ENCODE peak calls at places on chromosome X, in seven cellular contexts. S is choroid plexus epithelial cell, R is NCI-H1092 treated with DMSO at 0.1 percent for 48 hours, W is anterior cingulate cortex, A is myocyte, J is COR-L47, T is Peyer's patch. X is an unnamed sample.

GRCh38 chrX:13489451-13489850 is 80.0 kb upstream of the EGFL6 start:
- DNase-seq in S (peak; percentile 87), R (no peak), W (no peak), A (peak; percentile 52), J (no peak), T (peak; percentile 75), X (no peak)

GRCh38 chrX:149962859-149963757 is 24.8 kb upstream of the EOLA2 start:
- DNase-seq in S (peak; percentile 77), R (peak; percentile 45), W (peak; percentile 23), A (peak; percentile 65), J (peak; percentile 9), T (peak; percentile 64), X (peak; percentile 69)

GRCh38 chrX:41720125-41720780 is 3.7 kb upstream of the GPR82 start:
- DNase-seq in S (peak; percentile 58), R (no peak), W (no peak), A (peak; percentile 20), J (no peak), T (peak; percentile 84), X (no peak)

GRCh38 chrX:47619486-47620302 is at the start of gene SYN1:
- DNase-seq in S (peak; percentile 83), R (peak; percentile 90), W (peak; percentile 71), A (peak; percentile 67), J (peak; percentile 70), T (peak; percentile 86), X (peak; percentile 57)

GRCh38 chrX:106000203-106000602 is 38.3 kb downstream of the SERPINA7 start:
- DNase-seq in S (no peak), R (no peak), W (no peak), A (no peak), J (no peak), T (no peak), X (no peak)

GRCh38 chrX:122115604-122116003 is 1068.2 kb downstream of the GLUD2 start:
- DNase-seq in S (no peak), R (no peak), W (no peak), A (no peak), J (no peak), T (no peak), X (no peak)

GRCh38 chrX:20215565-20215964 is 51.1 kb downstream of the RPS6KA3 start:
- DNase-seq in S (no peak), R (no peak), W (no peak), A (peak; percentile 12), J (no peak), T (no peak), X (no peak)

GRCh38 chrX:153774576-153775292 is 6.1 kb upstream of the SRPK3 start:
- DNase-seq in S (no peak), R (no peak), W (no peak), A (no peak), J (no peak), T (no peak), X (no peak)

GRCh38 chrX:140664939-140665338 is 44.6 kb upstream of the LINC00632 start:
- DNase-seq in S (peak; percentile 36), R (no peak), W (no peak), A (peak; percentile 11), J (no peak), T (no peak), X (peak; percentile 44)

GRCh38 chrX:57528670-57529255 is 63.0 kb upstream of the ZXDB start:
- DNase-seq in S (peak; percentile 0), R (no peak), W (no peak), A (peak; percentile 4), J (no peak), T (no peak), X (no peak)

GRCh38 chrX:22338740-22339139 is 66.0 kb downstream of the CBLL2 start:
- DNase-seq in S (peak; percentile 27), R (no peak), W (no peak), A (no peak), J (no peak), T (no peak), X (peak; percentile 36)

GRCh38 chrX:108353452-108353851 is 84.8 kb downstream of the COL4A6 start:
- DNase-seq in S (no peak), R (no peak), W (no peak), A (no peak), J (no peak), T (no peak), X (no peak)

GRCh38 chrX:30572004-30572403 is 5.6 kb downstream of the TASL start:
- DNase-seq in S (no peak), R (no peak), W (no peak), A (no peak), J (no peak), T (no peak), X (no peak)

GRCh38 chrX:7480721-7481120 is 332.8 kb upstream of the PUDP start:
- DNase-seq in S (no peak), R (no peak), W (no peak), A (no peak), J (no peak), T (no peak), X (no peak)

GRCh38 chrX:71183341-71183740 is 38.7 kb downstream of the NLGN3 start:
- DNase-seq in S (peak; percentile 12), R (no peak), W (no peak), A (no peak), J (no peak), T (no peak), X (no peak)

GRCh38 chrX:153057281-153057680 is 1.0 kb downstream of the PNMA3 start:
- DNase-seq in S (no peak), R (peak; percentile 26), W (no peak), A (no peak), J (no peak), T (no peak), X (no peak)

GRCh38 chrX:41152221-41152620 is 67.0 kb downstream of the USP9X start:
- DNase-seq in S (no peak), R (no peak), W (no peak), A (no peak), J (no peak), T (no peak), X (no peak)

GRCh38 chrX:87517571-87518141 is at the start of gene KLHL4:
- DNase-seq in S (peak; percentile 97), R (no peak), W (no peak), A (peak; percentile 90), J (no peak), T (no peak), X (peak; percentile 96)

X was measured in H4.